ENCODE peak calls at places on chromosomes 5 and 9, in five cellular contexts. L is stimulated activated CD8-positive, alpha-beta memory T cell treated with anti-CD3 and anti-CD28 coated beads, Interleukin-2, amount 100 ng/mL, for 1 hour; T is lower leg skin; O is DMS 273 treated with DMSO at 0.1 percent for 48 hours; D is GM23248. X is an unnamed sample.
A peak's percentile ranks its signal among the peaks of the same experiment; 100 is the strongest.

GRCh38 chr9:108854641-108855528 is 901 bp downstream of the ACTL7B start:
- DNase-seq in T (peak; percentile 82), O (no peak), D (no peak), L (no peak), X (no peak)

GRCh38 chr5:149434162-149435014 is 55.3 kb upstream of the IL17B start:
- DNase-seq in L (no peak), D (peak; percentile 69), O (no peak), T (no peak), X (peak; percentile 45)

GRCh38 chr9:69131682-69132081 is 42.4 kb upstream of the TJP2 start:
- DNase-seq in T (no peak), D (peak; percentile 85), L (no peak), O (no peak), X (no peak)

GRCh38 chr5:142658278-142658677 is 27.6 kb downstream of the FGF1 start:
- DNase-seq in T (no peak), D (no peak), L (no peak), O (no peak), X (no peak)

GRCh38 chr5:175706499-175706898 is 48.6 kb downstream of the HRH2 start:
- DNase-seq in O (no peak), L (no peak), T (peak; percentile 50), D (no peak), X (no peak)

GRCh38 chr9:21811914-21812313 is 9.5 kb downstream of the MTAP start:
- DNase-seq in L (no peak), O (peak; percentile 27), D (no peak), T (no peak), X (no peak)

GRCh38 chr9:20659474-20659962 is 24.5 kb upstream of the FOCAD start:
- DNase-seq in O (no peak), D (no peak), T (no peak), L (no peak), X (no peak)

GRCh38 chr5:40333459-40334241 is 346.1 kb upstream of the PTGER4 start:
- DNase-seq in O (no peak), T (no peak), D (peak; percentile 62), L (no peak), X (no peak)

GRCh38 chr5:135162661-135163265 is 128.7 kb upstream of the PITX1 start:
- DNase-seq in T (peak; percentile 76), L (no peak), O (no peak), D (no peak), X (no peak)

GRCh38 chr5:142078251-142078650 is 30.3 kb upstream of the NDFIP1 start:
- DNase-seq in O (peak; percentile 76), D (no peak), T (peak; percentile 64), L (no peak), X (peak; percentile 46)

GRCh38 chr5:1052641-1053390 is 44.2 kb downstream of the NKD2 start:
- DNase-seq in O (no peak), L (no peak), D (no peak), T (no peak), X (no peak)

GRCh38 chr9:81032831-81033230 is 656.5 kb downstream of the TLE1 start:
- DNase-seq in T (no peak), O (no peak), L (no peak), D (peak; percentile 9), X (no peak)

GRCh38 chr9:134612715-134613114 is 28.9 kb upstream of the COL5A1 start:
- DNase-seq in L (no peak), T (no peak), O (no peak), D (no peak), X (no peak)

GRCh38 chr5:132073231-132074013 is at the start of gene CSF2:
- DNase-seq in D (peak; percentile 36), O (no peak), L (no peak), T (no peak), X (no peak)